ENCODE peak calls at places on chromosome 12, in eight cellular contexts. One of them, this sample, is unnamed.

GRCh38 chr12:57242329-57242690 is 8.7 kb downstream of the STAC3 start:
- DNase-seq in upper lobe of right lung: peak; percentile 71
- DNase-seq in upper lobe of left lung: no peak
- DNase-seq in astrocyte: no peak
- DNase-seq in Peyer's patch: peak; percentile 61
- DNase-seq in foreskin keratinocyte: no peak
- DNase-seq in GM12878: no peak
- DNase-seq in AG04450: no peak
- DNase-seq in this sample: no peak

GRCh38 chr12:128794661-128795529 is 28.9 kb downstream of the SLC15A4 start:
- DNase-seq in upper lobe of right lung: no peak
- DNase-seq in upper lobe of left lung: no peak
- DNase-seq in astrocyte: no peak
- DNase-seq in Peyer's patch: peak; percentile 64
- DNase-seq in foreskin keratinocyte: no peak
- DNase-seq in GM12878: no peak
- DNase-seq in AG04450: no peak
- DNase-seq in this sample: no peak

GRCh38 chr12:75781532-75782046 is 250.0 kb downstream of the PHLDA1 start:
- DNase-seq in upper lobe of right lung: no peak
- DNase-seq in upper lobe of left lung: no peak
- DNase-seq in astrocyte: peak; percentile 78
- DNase-seq in Peyer's patch: no peak
- DNase-seq in foreskin keratinocyte: peak; percentile 90
- DNase-seq in GM12878: no peak
- DNase-seq in AG04450: no peak
- DNase-seq in this sample: no peak

GRCh38 chr12:92055877-92056276 is 89.8 kb downstream of the BTG1 start:
- DNase-seq in upper lobe of right lung: no peak
- DNase-seq in upper lobe of left lung: peak; percentile 72
- DNase-seq in astrocyte: no peak
- DNase-seq in Peyer's patch: peak; percentile 79
- DNase-seq in foreskin keratinocyte: no peak
- DNase-seq in GM12878: no peak
- DNase-seq in AG04450: no peak
- DNase-seq in this sample: no peak

GRCh38 chr12:19544351-19544750 is 105.1 kb downstream of the AEBP2 start:
- DNase-seq in upper lobe of right lung: no peak
- DNase-seq in upper lobe of left lung: no peak
- DNase-seq in astrocyte: no peak
- DNase-seq in Peyer's patch: no peak
- DNase-seq in foreskin keratinocyte: no peak
- DNase-seq in GM12878: no peak
- DNase-seq in AG04450: no peak
- DNase-seq in this sample: no peak

GRCh38 chr12:48924617-48925217 is 575 bp downstream of the FKBP11 start:
- DNase-seq in upper lobe of right lung: peak; percentile 81
- DNase-seq in upper lobe of left lung: peak; percentile 72
- DNase-seq in astrocyte: peak; percentile 32
- DNase-seq in Peyer's patch: peak; percentile 89
- DNase-seq in foreskin keratinocyte: no peak
- DNase-seq in GM12878: peak; percentile 40
- DNase-seq in AG04450: no peak
- DNase-seq in this sample: peak; percentile 69

GRCh38 chr12:27966870-27967269 is 5.7 kb downstream of the PTHLH start:
- DNase-seq in upper lobe of right lung: no peak
- DNase-seq in upper lobe of left lung: no peak
- DNase-seq in astrocyte: peak; percentile 97
- DNase-seq in Peyer's patch: no peak
- DNase-seq in foreskin keratinocyte: peak; percentile 94
- DNase-seq in GM12878: no peak
- DNase-seq in AG04450: peak; percentile 92
- DNase-seq in this sample: no peak

GRCh38 chr12:75820848-75821578 is 210.6 kb downstream of the PHLDA1 start:
- DNase-seq in upper lobe of right lung: no peak
- DNase-seq in upper lobe of left lung: no peak
- DNase-seq in astrocyte: peak; percentile 95
- DNase-seq in Peyer's patch: peak; percentile 53
- DNase-seq in foreskin keratinocyte: peak; percentile 92
- DNase-seq in GM12878: no peak
- DNase-seq in AG04450: peak; percentile 93
- DNase-seq in this sample: no peak

GRCh38 chr12:92021665-92022033 is 124.0 kb downstream of the BTG1 start:
- DNase-seq in upper lobe of right lung: no peak
- DNase-seq in upper lobe of left lung: no peak
- DNase-seq in astrocyte: no peak
- DNase-seq in Peyer's patch: no peak
- DNase-seq in foreskin keratinocyte: no peak
- DNase-seq in GM12878: no peak
- DNase-seq in AG04450: no peak
- DNase-seq in this sample: no peak

GRCh38 chr12:828726-829395 is 76.5 kb downstream of the WNK1 start:
- DNase-seq in upper lobe of right lung: no peak
- DNase-seq in upper lobe of left lung: no peak
- DNase-seq in astrocyte: peak; percentile 44
- DNase-seq in Peyer's patch: no peak
- DNase-seq in foreskin keratinocyte: no peak
- DNase-seq in GM12878: no peak
- DNase-seq in AG04450: no peak
- DNase-seq in this sample: no peak

GRCh38 chr12:52769354-52769753 is 7.8 kb downstream of the KRT76 start:
- DNase-seq in upper lobe of right lung: no peak
- DNase-seq in upper lobe of left lung: no peak
- DNase-seq in astrocyte: no peak
- DNase-seq in Peyer's patch: no peak
- DNase-seq in foreskin keratinocyte: no peak
- DNase-seq in GM12878: no peak
- DNase-seq in AG04450: no peak
- DNase-seq in this sample: no peak

GRCh38 chr12:57522887-57523705 is 472 bp downstream of the MBD6 start:
- DNase-seq in upper lobe of right lung: peak; percentile 89
- DNase-seq in upper lobe of left lung: peak; percentile 73
- DNase-seq in astrocyte: peak; percentile 41
- DNase-seq in Peyer's patch: peak; percentile 77
- DNase-seq in foreskin keratinocyte: no peak
- DNase-seq in GM12878: no peak
- DNase-seq in AG04450: no peak
- DNase-seq in this sample: peak; percentile 51

GRCh38 chr12:96238336-96239031 is 44.3 kb downstream of the ELK3 start:
- DNase-seq in upper lobe of right lung: no peak
- DNase-seq in upper lobe of left lung: no peak
- DNase-seq in astrocyte: no peak
- DNase-seq in Peyer's patch: no peak
- DNase-seq in foreskin keratinocyte: no peak
- DNase-seq in GM12878: no peak
- DNase-seq in AG04450: no peak
- DNase-seq in this sample: no peak

GRCh38 chr12:15897433-15897832 is 13.7 kb upstream of the DERA start:
- DNase-seq in upper lobe of right lung: no peak
- DNase-seq in upper lobe of left lung: no peak
- DNase-seq in astrocyte: no peak
- DNase-seq in Peyer's patch: no peak
- DNase-seq in foreskin keratinocyte: no peak
- DNase-seq in GM12878: no peak
- DNase-seq in AG04450: no peak
- DNase-seq in this sample: no peak

GRCh38 chr12:109277899-109278762 is 31.0 kb downstream of the FOXN4 start:
- DNase-seq in upper lobe of right lung: no peak
- DNase-seq in upper lobe of left lung: no peak
- DNase-seq in astrocyte: no peak
- DNase-seq in Peyer's patch: no peak
- DNase-seq in foreskin keratinocyte: no peak
- DNase-seq in GM12878: no peak
- DNase-seq in AG04450: peak; percentile 13
- DNase-seq in this sample: no peak

GRCh38 chr12:109278912-109279311 is 30.2 kb downstream of the FOXN4 start:
- DNase-seq in upper lobe of right lung: no peak
- DNase-seq in upper lobe of left lung: no peak
- DNase-seq in astrocyte: no peak
- DNase-seq in Peyer's patch: no peak
- DNase-seq in foreskin keratinocyte: no peak
- DNase-seq in GM12878: no peak
- DNase-seq in AG04450: no peak
- DNase-seq in this sample: no peak

GRCh38 chr12:109277255-109277898 is 31.7 kb downstream of the FOXN4 start:
- DNase-seq in upper lobe of right lung: no peak
- DNase-seq in upper lobe of left lung: no peak
- DNase-seq in astrocyte: no peak
- DNase-seq in Peyer's patch: no peak
- DNase-seq in foreskin keratinocyte: no peak
- DNase-seq in GM12878: no peak
- DNase-seq in AG04450: no peak
- DNase-seq in this sample: no peak

GRCh38 chr12:109281452-109281851 is 27.6 kb downstream of the FOXN4 start:
- DNase-seq in upper lobe of right lung: no peak
- DNase-seq in upper lobe of left lung: no peak
- DNase-seq in astrocyte: no peak
- DNase-seq in Peyer's patch: no peak
- DNase-seq in foreskin keratinocyte: no peak
- DNase-seq in GM12878: no peak
- DNase-seq in AG04450: no peak
- DNase-seq in this sample: no peak

DNA sequence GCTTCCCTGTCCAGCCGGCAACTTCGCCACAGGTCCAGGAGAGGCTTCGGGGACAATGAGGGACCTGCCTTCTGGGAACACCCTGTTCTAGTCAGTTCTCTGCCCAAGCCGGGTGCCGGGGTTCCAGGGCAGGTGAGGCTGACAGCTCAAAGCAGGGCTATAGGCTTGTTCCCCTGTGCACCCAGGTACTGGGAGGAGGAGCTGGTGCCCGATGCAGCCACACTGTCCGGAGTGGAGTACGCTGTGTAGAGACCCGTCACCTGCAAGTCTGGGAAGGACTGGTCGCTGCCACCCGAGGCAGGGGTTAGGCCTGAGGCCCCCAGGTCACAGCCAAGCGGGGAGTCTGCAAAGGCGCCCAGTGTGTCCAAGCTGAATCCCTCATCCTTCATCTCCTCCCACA is 29.6 kb downstream of the FOXN4 start:
- DNase-seq in upper lobe of right lung: no peak
- DNase-seq in upper lobe of left lung: no peak
- DNase-seq in astrocyte: no peak
- DNase-seq in Peyer's patch: no peak
- DNase-seq in foreskin keratinocyte: no peak
- DNase-seq in GM12878: no peak
- DNase-seq in AG04450: no peak
- DNase-seq in this sample: no peak
- TF ChIP-seq CTCF in upper lobe of right lung: no peak
- TF ChIP-seq CTCF in upper lobe of left lung: no peak
- TF ChIP-seq CTCF in astrocyte: no peak
- TF ChIP-seq CTCF in Peyer's patch: no peak
- TF ChIP-seq CTCF in foreskin keratinocyte: no peak
- TF ChIP-seq CTCF in GM12878: no peak
- TF ChIP-seq CTCF in AG04450: no peak
- TF ChIP-seq CTCF in this sample: no peak

GRCh38 chr12:1883513-1883912 is 34.9 kb downstream of the CACNA2D4 start:
- DNase-seq in upper lobe of right lung: no peak
- DNase-seq in upper lobe of left lung: no peak
- DNase-seq in astrocyte: no peak
- DNase-seq in Peyer's patch: no peak
- DNase-seq in foreskin keratinocyte: no peak
- DNase-seq in GM12878: no peak
- DNase-seq in AG04450: no peak
- DNase-seq in this sample: no peak

GRCh38 chr12:1882850-1883470 is 35.5 kb downstream of the CACNA2D4 start:
- DNase-seq in upper lobe of right lung: no peak
- DNase-seq in upper lobe of left lung: no peak
- DNase-seq in astrocyte: no peak
- DNase-seq in Peyer's patch: no peak
- DNase-seq in foreskin keratinocyte: no peak
- DNase-seq in GM12878: no peak
- DNase-seq in AG04450: no peak
- DNase-seq in this sample: no peak

GRCh38 chr12:1885082-1885596 is 33.3 kb downstream of the CACNA2D4 start:
- DNase-seq in upper lobe of right lung: no peak
- DNase-seq in upper lobe of left lung: no peak
- DNase-seq in astrocyte: no peak
- DNase-seq in Peyer's patch: no peak
- DNase-seq in foreskin keratinocyte: no peak
- DNase-seq in GM12878: no peak
- DNase-seq in AG04450: no peak
- DNase-seq in this sample: no peak

GRCh38 chr12:1885605-1886245 is 32.7 kb downstream of the CACNA2D4 start:
- DNase-seq in upper lobe of right lung: no peak
- DNase-seq in upper lobe of left lung: no peak
- DNase-seq in astrocyte: no peak
- DNase-seq in Peyer's patch: no peak
- DNase-seq in foreskin keratinocyte: no peak
- DNase-seq in GM12878: no peak
- DNase-seq in AG04450: no peak
- DNase-seq in this sample: no peak

DNA sequence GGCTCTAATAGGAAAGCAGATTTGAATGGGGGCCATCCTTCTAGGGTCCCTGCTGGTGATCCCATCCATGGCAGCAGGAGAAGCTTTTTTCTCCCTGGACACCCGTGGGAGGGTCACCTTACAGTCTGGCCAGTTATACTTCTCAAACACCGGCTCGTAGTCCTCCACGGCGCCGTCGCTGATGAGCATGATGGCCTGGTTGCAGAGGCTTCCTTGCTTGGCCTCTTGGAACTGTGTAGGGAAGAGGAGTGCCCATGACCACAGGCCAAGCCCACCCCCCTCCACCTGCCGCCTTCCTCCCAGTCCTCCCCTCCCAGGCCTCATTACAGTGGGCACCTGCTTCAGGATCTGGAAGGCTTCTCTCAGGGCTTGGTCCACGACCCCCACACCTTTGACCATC is 33.8 kb downstream of the CACNA2D4 start:
- DNase-seq in upper lobe of right lung: no peak
- DNase-seq in upper lobe of left lung: no peak
- DNase-seq in astrocyte: no peak
- DNase-seq in Peyer's patch: no peak
- DNase-seq in foreskin keratinocyte: no peak
- DNase-seq in GM12878: no peak
- DNase-seq in AG04450: no peak
- DNase-seq in this sample: no peak
- H3K27ac ChIP-seq in upper lobe of right lung: no peak overlapping the region
- H3K27ac ChIP-seq in upper lobe of left lung: no peak overlapping the region
- H3K27ac ChIP-seq in astrocyte: no peak overlapping the region
- H3K27ac ChIP-seq in Peyer's patch: no peak overlapping the region
- H3K27ac ChIP-seq in foreskin keratinocyte: no peak overlapping the region
- H3K27ac ChIP-seq in GM12878: no peak overlapping the region
- H3K27ac ChIP-seq in AG04450: no peak overlapping the region
- H3K27ac ChIP-seq in this sample: no peak overlapping the region

DNA sequence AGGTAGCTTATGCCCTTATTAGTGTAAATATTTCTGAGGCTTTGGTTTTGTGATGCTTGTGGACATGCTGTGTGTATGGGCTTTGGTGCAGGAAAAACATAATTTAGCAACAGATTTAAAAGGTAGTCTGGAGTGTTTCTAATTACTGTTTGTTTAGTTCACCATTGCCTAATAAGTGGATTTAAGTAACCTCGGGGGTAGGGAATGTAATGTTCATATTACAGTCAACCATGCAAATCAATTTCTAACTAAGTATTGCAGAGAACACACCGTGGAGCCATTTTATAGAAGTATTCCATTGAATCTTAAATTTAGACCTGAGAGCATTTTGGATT is 53.5 kb downstream of the ANO6 start:
- DNase-seq in upper lobe of right lung: no peak
- DNase-seq in upper lobe of left lung: no peak
- DNase-seq in astrocyte: no peak
- DNase-seq in Peyer's patch: no peak
- DNase-seq in foreskin keratinocyte: no peak
- DNase-seq in GM12878: no peak
- DNase-seq in AG04450: no peak
- DNase-seq in this sample: no peak
- TF ChIP-seq CTCF in upper lobe of right lung: no peak
- TF ChIP-seq CTCF in upper lobe of left lung: no peak
- TF ChIP-seq CTCF in astrocyte: no peak
- TF ChIP-seq CTCF in Peyer's patch: no peak
- TF ChIP-seq CTCF in foreskin keratinocyte: no peak
- TF ChIP-seq CTCF in GM12878: no peak
- TF ChIP-seq CTCF in AG04450: no peak
- TF ChIP-seq CTCF in this sample: no peak

GRCh38 chr12:11697670-11698387 is 48.4 kb downstream of the ETV6 start:
- DNase-seq in upper lobe of right lung: no peak
- DNase-seq in upper lobe of left lung: no peak
- DNase-seq in astrocyte: peak; percentile 73
- DNase-seq in Peyer's patch: no peak
- DNase-seq in foreskin keratinocyte: peak; percentile 37
- DNase-seq in GM12878: no peak
- DNase-seq in AG04450: no peak
- DNase-seq in this sample: no peak
- H3K27ac ChIP-seq in upper lobe of right lung: no peak overlapping the region
- H3K27ac ChIP-seq in upper lobe of left lung: no peak overlapping the region
- H3K27ac ChIP-seq in astrocyte: peak overlapping the region; percentile 15
- H3K27ac ChIP-seq in Peyer's patch: no peak overlapping the region
- H3K27ac ChIP-seq in foreskin keratinocyte: no peak overlapping the region
- H3K27ac ChIP-seq in GM12878: no peak overlapping the region
- H3K27ac ChIP-seq in AG04450: no peak overlapping the region
- H3K27ac ChIP-seq in this sample: no peak overlapping the region

This sample was measured in CD4-positive, alpha-beta T cell.